ENCODE peak calls at places on chromosome 15, in seven cellular contexts. E is fibroblast of lung, G is natural killer cell, F is DMS53, M is BJ, J is NCI-H1105 treated with DMSO at 0.1 percent for 48 hours, N is AG04450. Q is an unnamed sample.
A peak's percentile ranks its signal among the peaks of the same experiment; 100 is the strongest.

GRCh38 chr15:70197318-70197944 is 99.7 kb upstream of the TLE3 start:
- DNase-seq in E (no peak), G (no peak), F (peak; percentile 20), M (no peak), J (no peak), N (no peak), Q (no peak)

GRCh38 chr15:101137312-101137940 is 114.4 kb downstream of the CHSY1 start:
- DNase-seq in E (no peak), G (no peak), F (no peak), M (no peak), J (no peak), N (no peak), Q (no peak)

GRCh38 chr15:68503791-68504720 is 72.1 kb upstream of the ITGA11 start:
- DNase-seq in E (peak; percentile 78), G (no peak), F (no peak), M (no peak), J (no peak), N (no peak), Q (no peak)

GRCh38 chr15:71201471-71201870 is 86.2 kb downstream of the THSD4 start:
- DNase-seq in E (no peak), G (no peak), F (no peak), M (no peak), J (peak; percentile 99), N (no peak), Q (no peak)

GRCh38 chr15:67259806-67260205 is 5.2 kb downstream of the IQCH start:
- DNase-seq in E (no peak), G (no peak), F (no peak), M (no peak), J (no peak), N (no peak), Q (no peak)

GRCh38 chr15:100334905-100335304 is 6.9 kb downstream of the ADAMTS17 start:
- DNase-seq in E (no peak), G (no peak), F (no peak), M (no peak), J (no peak), N (no peak), Q (no peak)

GRCh38 chr15:31372635-31373091 is 46.0 kb downstream of the KLF13 start:
- DNase-seq in E (peak; percentile 62), G (no peak), F (peak; percentile 16), M (peak; percentile 53), J (peak; percentile 13), N (peak; percentile 34), Q (peak; percentile 61)

GRCh38 chr15:42033214-42033873 is 12.5 kb upstream of the PLA2G4E start:
- DNase-seq in E (no peak), G (no peak), F (no peak), M (no peak), J (no peak), N (no peak), Q (no peak)

GRCh38 chr15:35289029-35289617 is 204.0 kb upstream of the NANOGP8 start:
- DNase-seq in E (peak; percentile 63), G (no peak), F (peak; percentile 65), M (no peak), J (peak; percentile 29), N (peak; percentile 55), Q (peak; percentile 48)

GRCh38 chr15:65512807-65513416 is 4.6 kb downstream of the DPP8 start:
- DNase-seq in E (peak; percentile 88), G (peak; percentile 37), F (no peak), M (no peak), J (no peak), N (no peak), Q (peak; percentile 86)

GRCh38 chr15:51088585-51088984 is 6.1 kb downstream of the TNFAIP8L3 start:
- DNase-seq in E (no peak), G (no peak), F (no peak), M (no peak), J (no peak), N (no peak), Q (no peak)

GRCh38 chr15:90870354-90871096 is 2.1 kb downstream of the FURIN start:
- DNase-seq in E (peak; percentile 50), G (no peak), F (peak; percentile 71), M (no peak), J (no peak), N (no peak), Q (no peak)

GRCh38 chr15:37885651-37886050 is 48.8 kb upstream of the TMCO5A start:
- DNase-seq in E (no peak), G (no peak), F (peak; percentile 53), M (no peak), J (no peak), N (no peak), Q (no peak)

GRCh38 chr15:78996876-78997275 is 52.0 kb upstream of the CTSH start:
- DNase-seq in E (peak; percentile 36), G (no peak), F (no peak), M (no peak), J (no peak), N (no peak), Q (no peak)

GRCh38 chr15:96428742-96429141 is 98.2 kb downstream of the NR2F2 start:
- DNase-seq in E (peak; percentile 95), G (no peak), F (no peak), M (peak; percentile 89), J (no peak), N (peak; percentile 76), Q (peak; percentile 81)

GRCh38 chr15:57910672-57911071 is 154.8 kb downstream of the ALDH1A2 start:
- DNase-seq in E (no peak), G (no peak), F (no peak), M (no peak), J (no peak), N (no peak), Q (no peak)

GRCh38 chr15:32738677-32739076 is 20.9 kb downstream of the GREM1 start:
- DNase-seq in E (no peak), G (no peak), F (no peak), M (no peak), J (no peak), N (no peak), Q (no peak)

GRCh38 chr15:25058080-25058785 is 103.4 kb downstream of the SNRPN start:
- DNase-seq in E (no peak), G (no peak), F (no peak), M (no peak), J (no peak), N (no peak), Q (no peak)